ENCODE peak calls at places on chromosomes 5 and 9, in six cellular contexts. M is activated CD8-positive, alpha-beta memory T cell treated with anti-CD3 and anti-CD28 coated beads, Interleukin-2, amount 50 U/mL, for 4 hours; Q is stimulated activated naive CD8-positive, alpha-beta T cell treated with anti-CD3 and anti-CD28 coated beads, Interleukin-15, amount 100 ng/mL, for 72 hours; E is GM06990; K is right lobe of liver; X is activated CD8-positive, alpha-beta T cell treated with anti-CD3 and anti-CD28 coated beads for 36 hours. A is an unnamed sample.
A peak's percentile ranks its signal among the peaks of the same experiment; 100 is the strongest.

GRCh38 chr5:127746756-127747155 is 43.6 kb downstream of the CCDC192 start:
- DNase-seq in E (no peak), Q (no peak), X (no peak), K (no peak), M (no peak), A (peak; percentile 16)

GRCh38 chr5:145244788-145245187 is 590.4 kb downstream of the PRELID2 start:
- DNase-seq in M (no peak), K (no peak), X (no peak), E (no peak), Q (no peak), A (no peak)

GRCh38 chr5:76622973-76623596 is at the start of gene F2RL2:
- DNase-seq in E (no peak), M (no peak), Q (no peak), K (no peak), X (no peak), A (no peak)

GRCh38 chr5:88780731-88781130 is 102.3 kb downstream of the MEF2C start:
- DNase-seq in X (no peak), E (no peak), Q (no peak), K (no peak), M (no peak), A (no peak)

GRCh38 chr5:112986224-112986623 is 9.6 kb downstream of the DCP2 start:
- DNase-seq in K (no peak), E (no peak), X (no peak), Q (no peak), M (no peak), A (no peak)

GRCh38 chr9:23850242-23851023 is 24.4 kb upstream of the ELAVL2 start:
- DNase-seq in M (no peak), E (no peak), K (peak; percentile 48), Q (no peak), X (no peak), A (no peak)

GRCh38 chr9:25205285-25205684 is 473.0 kb downstream of the TUSC1 start:
- DNase-seq in K (no peak), X (no peak), M (no peak), E (no peak), Q (no peak), A (no peak)

GRCh38 chr9:69961834-69962233 is 81.8 kb upstream of the MAMDC2 start:
- DNase-seq in M (no peak), X (no peak), K (no peak), Q (no peak), E (no peak), A (no peak)

GRCh38 chr5:173556142-173557028 is 60.1 kb downstream of the BOD1 start:
- DNase-seq in Q (no peak), X (no peak), E (no peak), K (no peak), M (no peak), A (no peak)

GRCh38 chr9:76353280-76353679 is 40.9 kb downstream of the RFK start:
- DNase-seq in E (no peak), M (no peak), Q (no peak), K (no peak), X (no peak), A (no peak)

GRCh38 chr9:133534346-133535284 is at the start of gene ADAMTSL2:
- DNase-seq in Q (peak; percentile 47), M (peak; percentile 69), E (peak; percentile 47), X (peak; percentile 56), K (peak; percentile 69), A (peak; percentile 5)

GRCh38 chr5:55063899-55064298 is 38.5 kb upstream of the GZMA start:
- DNase-seq in E (no peak), Q (no peak), K (no peak), X (no peak), M (no peak), A (no peak)

GRCh38 chr9:90044710-90045151 is 439.9 kb downstream of the GADD45G start:
- DNase-seq in Q (peak; percentile 34), E (no peak), X (peak; percentile 38), M (no peak), K (no peak), A (no peak)

GRCh38 chr5:143155445-143155844 is 248.0 kb downstream of the NR3C1 start:
- DNase-seq in E (no peak), X (no peak), M (no peak), Q (no peak), K (no peak), A (no peak)

GRCh38 chr5:177494356-177495195 is 2.8 kb downstream of the PDLIM7 start:
- DNase-seq in Q (peak; percentile 35), X (peak; percentile 65), K (no peak), M (peak; percentile 43), E (no peak), A (peak; percentile 46)

GRCh38 chr5:173334808-173335207 is 6.6 kb upstream of the STC2 start:
- DNase-seq in M (no peak), Q (no peak), E (no peak), K (no peak), X (no peak), A (no peak)

GRCh38 chr5:35902032-35902681 is 36.3 kb downstream of the CAPSL start:
- DNase-seq in M (no peak), K (no peak), X (peak; percentile 51), E (no peak), Q (peak; percentile 49), A (peak; percentile 83)

GRCh38 chr5:138626333-138626944 is 51.2 kb upstream of the HSPA9 start:
- DNase-seq in X (no peak), Q (no peak), K (no peak), M (no peak), E (no peak), A (no peak)

GRCh38 chr9:13296972-13297371 is 17.5 kb upstream of the MPDZ start:
- DNase-seq in X (no peak), Q (no peak), M (no peak), K (no peak), E (no peak), A (no peak)

GRCh38 chr9:97766610-97767009 is 69.5 kb upstream of the XPA start:
- DNase-seq in E (no peak), K (no peak), M (no peak), X (no peak), Q (no peak), A (no peak)

GRCh38 chr9:36772449-36773370 is 200.0 kb downstream of the MELK start:
- DNase-seq in Q (no peak), X (no peak), K (no peak), E (no peak), M (no peak), A (peak; percentile 12)

GRCh38 chr9:3746296-3747275 is 220.8 kb upstream of the RFX3 start:
- DNase-seq in K (no peak), X (peak; percentile 72), Q (peak; percentile 49), E (no peak), M (no peak), A (no peak)

GRCh38 chr9:20526500-20527319 is 95.6 kb downstream of the MLLT3 start:
- DNase-seq in E (no peak), X (no peak), M (no peak), Q (no peak), K (no peak), A (peak; percentile 43)

GRCh38 chr5:132017316-132017715 is 5.9 kb upstream of the ACSL6 start:
- DNase-seq in Q (no peak), K (no peak), M (no peak), X (no peak), E (no peak), A (no peak)

GRCh38 chr5:66617991-66618768 is 22.0 kb downstream of the MAST4 start:
- DNase-seq in M (no peak), X (no peak), Q (no peak), E (peak; percentile 20), K (no peak), A (no peak)

GRCh38 chr9:116234091-116234490 is 80.5 kb downstream of the PAPPA start:
- DNase-seq in X (no peak), K (no peak), Q (no peak), M (no peak), E (no peak), A (no peak)

GRCh38 chr9:129253820-129254381 is 75.8 kb upstream of the IER5L start:
- DNase-seq in M (no peak), K (peak; percentile 39), E (no peak), X (no peak), Q (no peak), A (no peak)

GRCh38 chr5:65882278-65882677 is 44.1 kb upstream of the ERBIN start:
- DNase-seq in K (no peak), Q (no peak), E (no peak), X (no peak), M (no peak), A (no peak)